ENCODE peak calls at places on chromosome 1, in nine cellular contexts. One of them, this sample, is unnamed.

GRCh38 chr1:107254306-107254705 is 113.5 kb downstream of the NTNG1 start:
- DNase-seq in GM12891: no peak
- DNase-seq in adrenal gland: no peak
- DNase-seq in IMR-90: no peak
- DNase-seq in breast epithelium: no peak
- DNase-seq in prostate gland: no peak
- DNase-seq in K562: no peak
- DNase-seq in GM12892: no peak
- DNase-seq in tibial nerve: no peak
- DNase-seq in this sample: no peak

GRCh38 chr1:56401191-56401590 is 178.2 kb downstream of the PLPP3 start:
- DNase-seq in IMR-90: no peak
- DNase-seq in prostate gland: no peak
- DNase-seq in adrenal gland: no peak
- DNase-seq in breast epithelium: no peak
- DNase-seq in K562: no peak
- DNase-seq in GM12891: no peak
- DNase-seq in tibial nerve: no peak
- DNase-seq in GM12892: no peak
- DNase-seq in this sample: no peak

GRCh38 chr1:189269011-189269410 is 1208.7 kb downstream of the BRINP3 start:
- DNase-seq in IMR-90: peak; percentile 24
- DNase-seq in GM12891: no peak
- DNase-seq in breast epithelium: no peak
- DNase-seq in GM12892: no peak
- DNase-seq in tibial nerve: no peak
- DNase-seq in adrenal gland: no peak
- DNase-seq in prostate gland: no peak
- DNase-seq in K562: no peak
- DNase-seq in this sample: no peak

GRCh38 chr1:114340906-114341698 is 169.9 kb downstream of the TRIM33 start:
- DNase-seq in IMR-90: no peak
- DNase-seq in adrenal gland: no peak
- DNase-seq in breast epithelium: no peak
- DNase-seq in K562: no peak
- DNase-seq in GM12891: no peak
- DNase-seq in tibial nerve: no peak
- DNase-seq in prostate gland: no peak
- DNase-seq in GM12892: no peak
- DNase-seq in this sample: no peak

GRCh38 chr1:109643385-109644230 is 12.3 kb upstream of the GSTM4 start:
- DNase-seq in IMR-90: peak; percentile 65
- DNase-seq in GM12892: peak; percentile 78
- DNase-seq in K562: peak; percentile 85
- DNase-seq in GM12891: peak; percentile 81
- DNase-seq in prostate gland: peak; percentile 76
- DNase-seq in adrenal gland: peak; percentile 74
- DNase-seq in tibial nerve: peak; percentile 58
- DNase-seq in breast epithelium: peak; percentile 85
- DNase-seq in this sample: peak; percentile 74

GRCh38 chr1:151511636-151512215 is 539 bp downstream of the CGN start:
- DNase-seq in prostate gland: peak; percentile 46
- DNase-seq in IMR-90: no peak
- DNase-seq in adrenal gland: peak; percentile 33
- DNase-seq in breast epithelium: peak; percentile 75
- DNase-seq in GM12891: no peak
- DNase-seq in GM12892: no peak
- DNase-seq in tibial nerve: no peak
- DNase-seq in K562: no peak
- DNase-seq in this sample: peak; percentile 68

GRCh38 chr1:192462630-192463029 is 112.9 kb upstream of the RGS1 start:
- DNase-seq in prostate gland: no peak
- DNase-seq in IMR-90: no peak
- DNase-seq in K562: no peak
- DNase-seq in GM12891: no peak
- DNase-seq in tibial nerve: no peak
- DNase-seq in breast epithelium: no peak
- DNase-seq in adrenal gland: no peak
- DNase-seq in GM12892: no peak
- DNase-seq in this sample: no peak

GRCh38 chr1:12811409-12811784 is 19.8 kb downstream of the PRAMEF11 start:
- DNase-seq in IMR-90: no peak
- DNase-seq in GM12892: no peak
- DNase-seq in prostate gland: no peak
- DNase-seq in tibial nerve: no peak
- DNase-seq in GM12891: no peak
- DNase-seq in adrenal gland: no peak
- DNase-seq in K562: no peak
- DNase-seq in breast epithelium: no peak
- DNase-seq in this sample: no peak

GRCh38 chr1:143698016-143698415 is 273.8 kb downstream of the FAM72C start:
- DNase-seq in prostate gland: no peak
- DNase-seq in IMR-90: no peak
- DNase-seq in GM12892: no peak
- DNase-seq in breast epithelium: no peak
- DNase-seq in K562: peak; percentile 61
- DNase-seq in adrenal gland: peak; percentile 24
- DNase-seq in GM12891: no peak
- DNase-seq in tibial nerve: no peak
- DNase-seq in this sample: peak; percentile 52

GRCh38 chr1:84069236-84069845 is 70.4 kb upstream of the TTLL7 start:
- DNase-seq in adrenal gland: no peak
- DNase-seq in GM12892: no peak
- DNase-seq in GM12891: no peak
- DNase-seq in prostate gland: no peak
- DNase-seq in tibial nerve: no peak
- DNase-seq in K562: no peak
- DNase-seq in IMR-90: no peak
- DNase-seq in breast epithelium: no peak
- DNase-seq in this sample: no peak

GRCh38 chr1:10724052-10724494 is 72.4 kb downstream of the CASZ1 start:
- DNase-seq in GM12891: no peak
- DNase-seq in GM12892: no peak
- DNase-seq in prostate gland: peak; percentile 95
- DNase-seq in K562: no peak
- DNase-seq in adrenal gland: no peak
- DNase-seq in IMR-90: peak; percentile 26
- DNase-seq in breast epithelium: peak; percentile 89
- DNase-seq in tibial nerve: no peak
- DNase-seq in this sample: peak; percentile 54

GRCh38 chr1:207991331-207991914 is 80.5 kb upstream of the CD34 start:
- DNase-seq in GM12891: no peak
- DNase-seq in tibial nerve: no peak
- DNase-seq in K562: no peak
- DNase-seq in adrenal gland: no peak
- DNase-seq in breast epithelium: no peak
- DNase-seq in IMR-90: no peak
- DNase-seq in prostate gland: no peak
- DNase-seq in GM12892: no peak
- DNase-seq in this sample: no peak

GRCh38 chr1:17914987-17915386 is 159.9 kb downstream of the ACTL8 start:
- DNase-seq in breast epithelium: no peak
- DNase-seq in IMR-90: no peak
- DNase-seq in GM12891: no peak
- DNase-seq in tibial nerve: no peak
- DNase-seq in K562: no peak
- DNase-seq in adrenal gland: no peak
- DNase-seq in GM12892: no peak
- DNase-seq in prostate gland: no peak
- DNase-seq in this sample: no peak

GRCh38 chr1:41711581-41711980 is 207.1 kb downstream of the HIVEP3 start:
- DNase-seq in K562: no peak
- DNase-seq in GM12892: no peak
- DNase-seq in tibial nerve: no peak
- DNase-seq in adrenal gland: no peak
- DNase-seq in GM12891: no peak
- DNase-seq in prostate gland: no peak
- DNase-seq in breast epithelium: no peak
- DNase-seq in IMR-90: no peak
- DNase-seq in this sample: no peak

GRCh38 chr1:198605426-198605825 is 33.4 kb upstream of the PTPRC start:
- DNase-seq in IMR-90: no peak
- DNase-seq in GM12892: no peak
- DNase-seq in GM12891: no peak
- DNase-seq in adrenal gland: no peak
- DNase-seq in breast epithelium: no peak
- DNase-seq in K562: no peak
- DNase-seq in tibial nerve: no peak
- DNase-seq in prostate gland: no peak
- DNase-seq in this sample: no peak

GRCh38 chr1:23530089-23530749 is 814 bp downstream of the E2F2 start:
- DNase-seq in adrenal gland: no peak
- DNase-seq in prostate gland: no peak
- DNase-seq in tibial nerve: no peak
- DNase-seq in breast epithelium: no peak
- DNase-seq in IMR-90: no peak
- DNase-seq in GM12892: no peak
- DNase-seq in K562: peak; percentile 46
- DNase-seq in GM12891: no peak
- DNase-seq in this sample: no peak

GRCh38 chr1:15305366-15305765 is 58.3 kb downstream of the FHAD1 start:
- DNase-seq in tibial nerve: no peak
- DNase-seq in K562: no peak
- DNase-seq in IMR-90: peak; percentile 31
- DNase-seq in prostate gland: no peak
- DNase-seq in adrenal gland: no peak
- DNase-seq in GM12891: no peak
- DNase-seq in GM12892: no peak
- DNase-seq in breast epithelium: no peak
- DNase-seq in this sample: no peak

GRCh38 chr1:114113801-114114750 is 39.6 kb downstream of the SYT6 start:
- DNase-seq in adrenal gland: peak; percentile 33
- DNase-seq in prostate gland: no peak
- DNase-seq in GM12891: no peak
- DNase-seq in GM12892: no peak
- DNase-seq in IMR-90: peak; percentile 6
- DNase-seq in K562: peak; percentile 19
- DNase-seq in tibial nerve: no peak
- DNase-seq in breast epithelium: no peak
- DNase-seq in this sample: peak; percentile 47

GRCh38 chr1:153627797-153628626 is at the start of gene S100A1:
- DNase-seq in breast epithelium: peak; percentile 68
- DNase-seq in adrenal gland: no peak
- DNase-seq in GM12892: no peak
- DNase-seq in K562: peak; percentile 86
- DNase-seq in IMR-90: no peak
- DNase-seq in tibial nerve: no peak
- DNase-seq in prostate gland: no peak
- DNase-seq in GM12891: no peak
- DNase-seq in this sample: no peak

DNA sequence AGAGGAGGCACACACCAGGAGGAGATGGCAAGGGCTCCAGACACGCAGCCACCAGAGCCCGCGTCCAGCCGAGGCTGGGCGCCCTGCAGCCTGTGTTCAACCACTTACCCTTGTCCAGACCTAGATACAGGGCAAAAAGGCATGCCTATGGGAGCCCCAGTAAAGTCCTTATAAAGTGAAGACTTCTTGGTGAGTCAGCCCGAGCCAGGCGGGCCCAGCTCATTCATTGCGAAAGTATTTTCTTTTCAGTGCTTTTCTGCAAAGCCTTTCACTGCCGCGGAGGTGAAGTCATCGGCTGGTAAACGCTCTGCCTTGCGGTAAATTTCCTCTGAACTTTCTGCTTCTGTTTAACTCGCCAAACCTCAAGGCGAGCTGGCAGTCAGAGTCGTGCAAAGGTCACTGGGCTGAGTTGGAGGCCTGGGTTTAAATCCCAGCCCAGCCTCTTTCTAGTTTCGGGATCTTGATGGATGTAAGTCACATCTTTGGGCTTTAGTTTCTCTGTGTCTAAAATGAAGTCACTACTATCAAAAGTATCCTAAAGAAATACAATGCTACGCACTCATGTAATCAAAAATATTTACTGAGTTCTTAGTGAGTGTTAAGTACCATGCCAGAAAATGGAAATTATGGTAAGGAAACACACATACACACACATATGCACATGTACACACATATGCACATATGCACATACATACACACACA is 54.7 kb upstream of the IFFO2 start:
- DNase-seq in GM12891: no peak
- DNase-seq in tibial nerve: peak; percentile 39
- DNase-seq in IMR-90: peak; percentile 97
- DNase-seq in breast epithelium: peak; percentile 83
- DNase-seq in K562: no peak
- DNase-seq in GM12892: no peak
- DNase-seq in adrenal gland: peak; percentile 91
- DNase-seq in prostate gland: peak; percentile 86
- DNase-seq in this sample: peak; percentile 47
- TF ChIP-seq POLR2A in GM12891: no peak
- TF ChIP-seq POLR2A in tibial nerve: no peak
- TF ChIP-seq POLR2A in IMR-90: peak; percentile 61
- TF ChIP-seq POLR2A in breast epithelium: peak; percentile 28
- TF ChIP-seq POLR2A in K562: no peak
- TF ChIP-seq POLR2A in GM12892: no peak
- TF ChIP-seq POLR2A in adrenal gland: no peak
- TF ChIP-seq POLR2A in prostate gland: peak; percentile 43
- TF ChIP-seq POLR2A in this sample: no peak

GRCh38 chr1:47930215-47930885 is 66.8 kb downstream of the TRABD2B start:
- DNase-seq in tibial nerve: no peak
- DNase-seq in K562: no peak
- DNase-seq in adrenal gland: no peak
- DNase-seq in GM12891: no peak
- DNase-seq in GM12892: no peak
- DNase-seq in IMR-90: no peak
- DNase-seq in prostate gland: no peak
- DNase-seq in breast epithelium: no peak
- DNase-seq in this sample: no peak
- TF ChIP-seq POLR2A in tibial nerve: no peak
- TF ChIP-seq POLR2A in K562: no peak
- TF ChIP-seq POLR2A in adrenal gland: no peak
- TF ChIP-seq POLR2A in GM12891: no peak
- TF ChIP-seq POLR2A in GM12892: no peak
- TF ChIP-seq POLR2A in IMR-90: no peak
- TF ChIP-seq POLR2A in prostate gland: no peak
- TF ChIP-seq POLR2A in breast epithelium: no peak
- TF ChIP-seq POLR2A in this sample: no peak

DNA sequence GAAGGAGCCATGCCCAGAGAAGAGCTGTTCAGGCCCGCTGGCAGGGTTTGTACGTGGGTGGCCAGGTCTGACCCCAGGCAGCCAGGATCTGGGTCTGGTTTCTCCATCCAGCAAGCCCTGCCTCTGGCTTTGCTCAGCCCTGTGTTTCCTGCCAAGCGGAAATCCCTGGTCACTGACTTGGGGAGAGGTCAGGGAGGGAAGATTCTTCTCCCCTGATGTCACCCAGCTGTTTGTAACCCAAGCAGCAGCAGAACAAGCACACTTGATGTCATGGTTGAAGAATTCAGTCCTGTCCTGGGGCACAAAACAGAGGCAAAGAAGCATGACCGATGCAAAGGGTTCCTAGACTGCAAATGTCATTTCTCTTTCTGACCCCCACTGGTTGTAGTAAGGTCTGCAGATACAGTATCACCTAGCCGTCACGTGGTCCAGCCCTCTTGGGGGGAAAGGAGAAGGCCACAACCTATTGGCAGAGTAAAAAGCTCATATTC is 121.0 kb downstream of the SYT2 start:
- DNase-seq in K562: no peak
- DNase-seq in breast epithelium: peak; percentile 82
- DNase-seq in prostate gland: no peak
- DNase-seq in adrenal gland: peak; percentile 80
- DNase-seq in IMR-90: peak; percentile 100
- DNase-seq in GM12892: no peak
- DNase-seq in tibial nerve: peak; percentile 73
- DNase-seq in GM12891: no peak
- DNase-seq in this sample: peak; percentile 87
- TF ChIP-seq POLR2A in K562: no peak
- TF ChIP-seq POLR2A in breast epithelium: no peak
- TF ChIP-seq POLR2A in prostate gland: no peak
- TF ChIP-seq POLR2A in adrenal gland: no peak
- TF ChIP-seq POLR2A in IMR-90: no peak
- TF ChIP-seq POLR2A in GM12892: no peak
- TF ChIP-seq POLR2A in tibial nerve: no peak
- TF ChIP-seq POLR2A in GM12891: no peak
- TF ChIP-seq POLR2A in this sample: no peak

GRCh38 chr1:38000529-38001453 is 4.5 kb downstream of the FHL3 start:
- DNase-seq in GM12891: no peak
- DNase-seq in adrenal gland: peak; percentile 52
- DNase-seq in prostate gland: no peak
- DNase-seq in breast epithelium: no peak
- DNase-seq in K562: peak; percentile 50
- DNase-seq in GM12892: no peak
- DNase-seq in IMR-90: peak; percentile 87
- DNase-seq in tibial nerve: no peak
- DNase-seq in this sample: peak; percentile 63
- TF ChIP-seq POLR2A in GM12891: no peak
- TF ChIP-seq POLR2A in adrenal gland: no peak
- TF ChIP-seq POLR2A in prostate gland: no peak
- TF ChIP-seq POLR2A in breast epithelium: no peak
- TF ChIP-seq POLR2A in K562: no peak
- TF ChIP-seq POLR2A in GM12892: no peak
- TF ChIP-seq POLR2A in IMR-90: no peak
- TF ChIP-seq POLR2A in tibial nerve: no peak
- TF ChIP-seq POLR2A in this sample: no peak

This sample was measured in H54.